ENCODE peak calls at places on chromosomes 4 and X, in four cellular contexts. A is HepG2, W is H1, H is transverse colon. Z is an unnamed sample.

GRCh38 chrX:3219231-3219630 is 127.2 kb downstream of the MXRA5 start:
- DNase-seq in A (no peak), W (no peak), H (no peak), Z (no peak)

GRCh38 chr4:6942238-6942800 is 32.7 kb downstream of the TBC1D14 start:
- DNase-seq in A (no peak), W (no peak), H (no peak), Z (peak)

GRCh38 chr4:141425124-141425523 is 204.4 kb downstream of the ZNF330 start:
- DNase-seq in A (no peak), W (no peak), H (no peak), Z (no peak)

GRCh38 chr4:87838207-87838606 is 5.4 kb downstream of the MEPE start:
- DNase-seq in A (no peak), W (no peak), H (no peak), Z (no peak)

GRCh38 chr4:101367201-101367600 is 19.9 kb upstream of the PPP3CA start:
- DNase-seq in A (no peak), W (no peak), H (no peak), Z (no peak)

GRCh38 chr4:184843984-184844554 is 18.3 kb upstream of the ACSL1 start:
- DNase-seq in A (no peak), W (no peak), H (no peak), Z (no peak)

GRCh38 chr4:99642725-99643489 is 14.7 kb downstream of the C4orf54 start:
- DNase-seq in A (no peak), W (no peak), H (no peak), Z (no peak)

GRCh38 chrX:103200951-103201529 is 13.9 kb upstream of the BEX4 start:
- DNase-seq in A (no peak), W (no peak), H (no peak), Z (no peak)

GRCh38 chr4:53132117-53132889 is 233.6 kb downstream of the SCFD2 start:
- DNase-seq in A (no peak), W (no peak), H (no peak), Z (no peak)

GRCh38 chrX:19617550-19617949 is 102.2 kb upstream of the MAP3K15 start:
- DNase-seq in A (no peak), W (no peak), H (no peak), Z (no peak)

GRCh38 chr4:182062936-182063335 is 180.3 kb upstream of the TENM3 start:
- DNase-seq in A (no peak), W (no peak), H (no peak), Z (no peak)

GRCh38 chrX:12865359-12865758 is 1.5 kb upstream of the TLR7 start:
- DNase-seq in A (no peak), W (no peak), H (no peak), Z (no peak)

GRCh38 chr4:24912252-24913098 is at the start of gene CCDC149:
- DNase-seq in A (peak), W (peak), H (peak), Z (peak)

GRCh38 chrX:119852410-119853353 is at the start of gene UPF3B:
- DNase-seq in A (peak), W (peak), H (peak), Z (peak)

GRCh38 chr4:61505773-61506640 is 305.9 kb downstream of the ADGRL3 start:
- DNase-seq in A (no peak), W (no peak), H (no peak), Z (no peak)

GRCh38 chr4:24070117-24070516 is 180.3 kb upstream of the PPARGC1A start:
- DNase-seq in A (peak), W (no peak), H (no peak), Z (no peak)

GRCh38 chr4:16118090-16118489 is 34.3 kb upstream of the PROM1 start:
- DNase-seq in A (no peak), W (no peak), H (no peak), Z (no peak)

GRCh38 chrX:20388594-20388993 is 121.9 kb upstream of the RPS6KA3 start:
- DNase-seq in A (no peak), W (no peak), H (no peak), Z (no peak)

GRCh38 chr4:88600129-88600849 is 8.0 kb downstream of the HERC3 start:
- DNase-seq in A (no peak), W (no peak), H (no peak), Z (no peak)

GRCh38 chr4:42865572-42866189 is 26.8 kb upstream of the GRXCR1 start:
- DNase-seq in A (peak), W (peak), H (peak), Z (no peak)

DNA sequence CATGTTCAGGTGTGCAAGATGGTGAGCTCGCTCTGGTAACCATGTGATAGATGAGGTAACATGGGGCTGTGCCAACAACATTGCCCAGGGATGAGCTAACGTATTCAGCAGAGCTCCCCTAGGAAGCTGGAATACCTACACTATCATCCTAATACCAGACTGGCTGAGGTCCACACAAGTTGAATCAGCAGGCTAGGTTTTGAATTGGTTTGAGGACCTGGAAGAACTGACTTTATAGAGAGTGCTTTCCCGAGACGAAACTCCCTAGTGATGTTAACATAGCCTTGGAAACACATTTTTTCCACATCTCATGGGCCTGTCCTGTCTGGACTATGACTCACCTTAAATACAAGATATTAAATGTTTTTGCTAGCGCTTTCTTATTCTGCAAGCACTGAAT is 56.7 kb downstream of the IGFBP7 start:
- DNase-seq in A (no peak), W (no peak), H (no peak), Z (no peak)
- TF ChIP-seq EP300 in A (no peak), W (no peak), H (no peak), Z (no peak)

GRCh38 chrX:104842646-104843045 is 276.6 kb downstream of the IL1RAPL2 start:
- DNase-seq in A (no peak), W (no peak), H (no peak), Z (no peak)
- TF ChIP-seq CTCF in A (no peak), W (no peak), H (no peak), Z (no peak)

DNA sequence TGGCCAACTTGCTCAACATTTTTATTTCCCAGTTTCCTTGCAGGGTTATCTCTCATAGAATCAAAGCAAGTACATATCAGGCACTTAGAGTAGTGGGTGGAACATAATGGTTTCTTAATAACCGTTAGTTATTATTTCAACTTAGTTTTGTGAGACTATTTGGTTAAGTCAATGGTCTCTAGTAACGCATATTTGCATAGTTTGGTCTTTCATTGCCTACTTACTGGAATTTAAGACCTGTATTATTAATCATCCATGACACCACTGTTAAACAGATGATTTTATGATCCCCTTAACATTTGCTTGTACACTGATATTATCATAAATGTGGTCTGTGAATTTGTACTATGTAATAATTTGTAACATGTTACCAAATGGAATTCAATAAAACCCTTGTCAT is 70.9 kb upstream of the SMIM31 start:
- DNase-seq in A (no peak), W (no peak), H (no peak), Z (no peak)
- TF ChIP-seq POLR2AphosphoS5 in A (no peak), W (no peak), H (no peak), Z (no peak)

GRCh38 chr4:48340905-48341775 is at the start of gene SLAIN2:
- DNase-seq in A (peak), W (peak), H (peak), Z (peak)
- TF ChIP-seq EP300 in A (no peak), W (no peak), H (no peak), Z (no peak)

DNA sequence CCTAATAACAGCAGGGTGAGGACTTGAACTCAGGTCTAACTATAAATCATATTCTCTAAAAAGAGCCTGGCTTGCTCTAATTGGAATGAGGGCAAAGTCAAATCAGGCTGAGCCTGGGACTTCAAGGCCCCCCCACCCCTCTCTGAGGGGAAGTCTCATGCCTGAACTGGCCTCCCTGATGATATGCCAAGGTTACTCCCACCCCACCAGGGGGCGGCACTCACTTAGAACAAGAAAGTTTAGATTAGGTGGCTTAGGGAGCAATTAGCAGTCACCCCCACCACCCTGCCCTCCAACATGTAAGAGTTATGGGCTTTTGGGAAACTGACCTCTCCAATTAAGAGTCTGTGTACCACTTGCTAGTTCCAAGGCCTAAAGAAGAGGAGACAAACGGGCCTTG is 2.7 kb downstream of the FOXO4 start:
- DNase-seq in A (no peak), W (no peak), H (peak), Z (peak)
- TF ChIP-seq CTCF in A (peak), W (peak), H (peak), Z (peak)

DNA sequence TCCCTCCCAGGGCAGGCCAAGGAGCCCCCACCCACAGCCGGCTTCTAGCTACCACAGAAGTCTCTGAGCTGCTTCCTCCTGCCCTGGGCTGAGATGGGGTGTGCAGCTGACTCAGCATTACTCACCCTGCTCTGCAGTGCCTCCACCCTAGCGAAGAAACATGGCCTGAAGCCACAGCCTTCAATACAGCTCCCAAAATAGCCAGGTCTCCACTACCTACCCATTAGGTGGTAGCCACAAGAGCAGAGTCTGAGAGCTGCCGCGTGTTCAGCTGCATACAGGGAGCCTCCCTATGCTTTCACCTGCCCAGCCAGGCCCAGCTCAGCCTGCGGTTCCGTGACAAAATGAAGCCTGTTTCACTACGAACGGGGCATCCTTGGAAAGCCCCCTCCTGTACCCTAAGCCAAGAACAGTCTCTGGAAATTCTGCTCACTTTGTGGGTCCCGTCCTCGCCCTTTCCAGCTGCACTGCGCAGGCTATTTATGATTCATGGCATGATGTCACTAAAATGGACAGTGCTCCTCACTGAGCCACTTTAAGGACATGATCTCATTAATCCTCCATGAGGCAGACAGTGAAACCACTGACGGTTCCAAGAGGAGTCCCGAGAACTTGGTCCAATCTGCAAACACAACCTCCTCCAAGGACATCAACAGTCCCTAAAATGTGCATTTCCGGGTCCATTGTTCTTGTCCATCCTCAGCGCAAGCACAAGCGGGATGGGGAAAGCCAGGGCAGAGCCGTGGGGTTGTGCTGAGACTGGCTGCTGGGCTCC is 20.2 kb downstream of the WDR1 start:
- DNase-seq in A (no peak), W (no peak), H (peak), Z (no peak)
- TF ChIP-seq POLR2AphosphoS5 in A (no peak), W (no peak), H (peak), Z (no peak)

GRCh38 chr4:27360651-27361347 is 500.2 kb downstream of the STIM2 start:
- DNase-seq in A (no peak), W (peak), H (no peak), Z (no peak)
- TF ChIP-seq EP300 in A (no peak), W (no peak), H (no peak), Z (no peak)

DNA sequence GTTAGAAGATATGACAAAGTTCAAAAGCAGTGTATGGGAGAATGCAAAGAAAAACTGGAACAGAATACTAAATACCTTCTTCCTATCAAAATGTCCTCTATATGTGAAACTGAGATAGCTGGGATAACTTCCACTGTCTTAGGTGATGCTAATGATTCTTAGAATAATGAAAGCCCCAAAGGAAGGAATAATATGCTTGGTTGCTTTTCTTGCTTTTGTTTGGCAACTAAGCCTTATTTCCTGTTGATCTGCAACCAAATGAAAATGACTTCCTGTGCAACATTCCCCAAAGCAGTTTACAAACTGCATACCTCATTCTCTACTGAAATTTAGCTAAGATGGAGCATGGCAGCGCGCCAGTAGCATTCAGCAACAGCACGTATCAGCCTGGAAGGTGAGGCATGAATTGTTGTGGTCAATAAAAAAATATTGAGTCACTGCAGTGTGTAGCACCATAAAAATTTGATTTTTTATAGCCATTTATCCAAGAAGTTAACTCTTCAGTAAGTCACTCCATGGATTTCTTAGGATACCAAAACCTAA is 18.7 kb downstream of the NDNF start:
- DNase-seq in A (no peak), W (no peak), H (peak), Z (no peak)
- TF ChIP-seq CTCF in A (no peak), W (no peak), H (no peak), Z (no peak)

Z was measured in upper lobe of left lung.